ENCODE peak calls at places on chromosomes 7 and 10, in four cellular contexts. V, Z, X and I are unnamed samples.

GRCh38 chr7:16840094-16840493 is 35.3 kb upstream of the AGR2 start:
- DNase-seq in V (no peak), Z (no peak), X (no peak), I (no peak)

GRCh38 chr10:637221-637620 is 52.2 kb downstream of the DIP2C start:
- DNase-seq in V (no peak), Z (no peak), X (no peak), I (no peak)

GRCh38 chr7:140506788-140507464 is 27.6 kb upstream of the MKRN1 start:
- DNase-seq in V (no peak), Z (no peak), X (peak; percentile 23), I (no peak)

GRCh38 chr10:51227897-51228713 is 153.8 kb downstream of the PRKG1 start:
- DNase-seq in V (no peak), Z (no peak), X (no peak), I (no peak)

GRCh38 chr10:103895458-103896186 is 22.4 kb downstream of the STN1 start:
- DNase-seq in V (no peak), Z (no peak), X (no peak), I (no peak)

GRCh38 chr10:71323407-71323806 is 4.3 kb downstream of the SLC29A3 start:
- DNase-seq in V (peak; percentile 54), Z (peak; percentile 35), X (peak; percentile 55), I (no peak)

GRCh38 chr7:74542558-74543117 is 88.9 kb downstream of the GTF2IRD1 start:
- DNase-seq in V (peak; percentile 84), Z (no peak), X (no peak), I (no peak)

GRCh38 chr7:17144313-17144712 is 154.1 kb upstream of the AHR start:
- DNase-seq in V (no peak), Z (no peak), X (no peak), I (no peak)

GRCh38 chr7:26153823-26154783 is 2.1 kb downstream of the NFE2L3 start:
- DNase-seq in V (no peak), Z (no peak), X (peak; percentile 37), I (no peak)

GRCh38 chr7:150838965-150839650 is 13.2 kb upstream of the AOC1 start:
- DNase-seq in V (no peak), Z (no peak), X (no peak), I (no peak)

GRCh38 chr7:946256-946996 is 8.1 kb downstream of the ADAP1 start:
- DNase-seq in V (no peak), Z (no peak), X (no peak), I (no peak)

GRCh38 chr10:36899652-36900051 is 225.7 kb upstream of the ANKRD30A start:
- DNase-seq in V (no peak), Z (no peak), X (no peak), I (no peak)

GRCh38 chr7:41708621-41709358 is 5.9 kb upstream of the INHBA start:
- DNase-seq in V (no peak), Z (no peak), X (no peak), I (no peak)

GRCh38 chr7:24825931-24826661 is 68.8 kb upstream of the GSDME start:
- DNase-seq in V (no peak), Z (peak; percentile 99), X (peak; percentile 53), I (no peak)

GRCh38 chr10:75304740-75305380 is 69.1 kb upstream of the COMTD1 start:
- DNase-seq in V (no peak), Z (no peak), X (no peak), I (no peak)

GRCh38 chr7:31075006-31075405 is 22.9 kb downstream of the ADCYAP1R1 start:
- DNase-seq in V (no peak), Z (no peak), X (no peak), I (no peak)

GRCh38 chr7:75937958-75938786 is 23.2 kb downstream of the POR start:
- DNase-seq in V (peak; percentile 42), Z (no peak), X (peak; percentile 70), I (no peak)

GRCh38 chr7:132029369-132030160 is 473.1 kb upstream of the PODXL start:
- DNase-seq in V (no peak), Z (no peak), X (no peak), I (no peak)

GRCh38 chr10:43867113-43867512 is 218.4 kb upstream of the ZNF32 start:
- DNase-seq in V (no peak), Z (peak; percentile 35), X (no peak), I (no peak)

GRCh38 chr10:101484154-101484748 is 103.8 kb downstream of the POLL start:
- DNase-seq in V (no peak), Z (no peak), X (no peak), I (no peak)

GRCh38 chr10:59825932-59826331 is 72.7 kb upstream of the MRLN start:
- DNase-seq in V (no peak), Z (no peak), X (no peak), I (no peak)

GRCh38 chr7:29929018-29929807 is 60.4 kb downstream of the SCRN1 start:
- DNase-seq in V (no peak), Z (no peak), X (no peak), I (no peak)

GRCh38 chr10:58266826-58267712 is 625 bp downstream of the IPMK start:
- DNase-seq in V (peak; percentile 51), Z (peak; percentile 20), X (peak; percentile 24), I (no peak)

GRCh38 chr7:41696323-41696916 is 6.5 kb downstream of the INHBA start:
- DNase-seq in V (peak; percentile 79), Z (peak; percentile 45), X (peak; percentile 43), I (no peak)

GRCh38 chr10:86410542-86411124 is 44.0 kb upstream of the GRID1 start:
- DNase-seq in V (no peak), Z (peak; percentile 94), X (no peak), I (no peak)

GRCh38 chr10:52215745-52216361 is 98.2 kb upstream of the DKK1 start:
- DNase-seq in V (peak; percentile 32), Z (peak; percentile 65), X (peak; percentile 42), I (peak; percentile 32)

GRCh38 chr10:126062132-126063032 is 166.0 kb downstream of the FANK1 start:
- DNase-seq in V (no peak), Z (no peak), X (peak; percentile 9), I (no peak)

GRCh38 chr7:105065104-105065503 is 51.1 kb downstream of the KMT2E start:
- DNase-seq in V (no peak), Z (no peak), X (no peak), I (no peak)

GRCh38 chr7:105060923-105061322 is 46.9 kb downstream of the KMT2E start:
- DNase-seq in V (no peak), Z (no peak), X (no peak), I (no peak)

GRCh38 chr7:105057472-105057871 is 43.5 kb downstream of the KMT2E start:
- DNase-seq in V (no peak), Z (no peak), X (no peak), I (no peak)

GRCh38 chr7:105055621-105056020 is 41.6 kb downstream of the KMT2E start:
- DNase-seq in V (no peak), Z (no peak), X (no peak), I (no peak)

GRCh38 chr7:105060394-105060793 is 46.4 kb downstream of the KMT2E start:
- DNase-seq in V (no peak), Z (no peak), X (no peak), I (no peak)
- TF ChIP-seq FOXM1 in V (no peak), Z (no peak), X (no peak), I (no peak)

GRCh38 chr10:1661416-1661815 is 75.9 kb downstream of the ADARB2 start:
- DNase-seq in V (no peak), Z (no peak), X (no peak), I (no peak)
- TF ChIP-seq NFIC in V (no peak), Z (no peak), X (no peak), I (no peak)

GRCh38 chr7:50940621-50941020 is 157.9 kb upstream of the GRB10 start:
- DNase-seq in V (no peak), Z (no peak), X (no peak), I (no peak)
- TF ChIP-seq FOXM1 in V (no peak), Z (no peak), X (no peak), I (no peak)

DNA sequence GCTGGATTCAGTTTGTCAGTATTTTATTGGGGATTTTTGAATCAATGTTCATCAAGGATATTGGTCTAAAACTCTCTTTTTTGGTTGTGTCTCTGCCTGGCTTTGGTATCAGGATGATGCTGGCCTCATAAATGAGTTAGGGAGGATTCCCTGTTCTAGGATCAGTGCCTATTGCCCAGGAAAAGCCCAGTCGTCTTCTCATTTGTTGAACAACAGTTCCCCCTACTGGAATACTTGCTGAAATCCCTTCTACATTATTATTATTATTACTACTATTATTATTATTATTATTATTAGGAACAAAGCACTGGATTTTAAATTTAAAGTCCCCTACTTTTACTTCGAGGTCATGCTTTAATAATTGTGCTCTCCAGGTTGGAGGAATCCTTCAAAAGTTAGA is 528.9 kb downstream of the MAGI2 start:
- DNase-seq in V (no peak), Z (no peak), X (no peak), I (no peak)
- TF ChIP-seq NFIC in V (no peak), Z (no peak), X (no peak), I (no peak)

DNA sequence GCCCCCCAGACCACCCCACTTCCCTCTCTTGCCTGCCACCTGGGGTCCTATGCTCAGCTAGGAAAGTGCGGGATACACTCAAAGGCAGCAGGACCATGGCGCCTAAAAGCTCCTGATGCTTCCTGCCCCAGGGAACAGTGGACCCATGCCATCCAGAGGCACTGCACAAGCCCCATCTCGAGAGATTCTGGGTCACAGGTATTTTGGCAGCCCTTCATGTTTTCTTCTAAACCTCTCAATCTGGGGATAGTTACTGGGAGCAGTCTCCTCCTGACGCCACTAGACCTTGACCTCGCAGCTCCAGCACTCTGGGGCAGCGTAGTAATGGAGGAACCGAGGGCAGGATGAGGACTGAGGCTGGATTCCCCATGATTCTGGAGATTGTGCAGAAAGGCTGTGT is 107.1 kb downstream of the GRK5 start:
- DNase-seq in V (no peak), Z (no peak), X (no peak), I (no peak)
- TF ChIP-seq FOXM1 in V (no peak), Z (no peak), X (no peak), I (no peak)

GRCh38 chr10:77182803-77183202 is 454.8 kb downstream of the KCNMA1 start:
- DNase-seq in V (no peak), Z (no peak), X (no peak), I (no peak)
- TF ChIP-seq NFIC in V (no peak), Z (no peak), X (no peak), I (no peak)

GRCh38 chr10:3091921-3092320 is 24.6 kb downstream of the PFKP start:
- DNase-seq in V (no peak), Z (no peak), X (no peak), I (no peak)

GRCh38 chr10:3090388-3090787 is 23.0 kb downstream of the PFKP start:
- DNase-seq in V (no peak), Z (no peak), X (no peak), I (no peak)

GRCh38 chr10:3090914-3091313 is 23.6 kb downstream of the PFKP start:
- DNase-seq in V (no peak), Z (peak; percentile 17), X (no peak), I (no peak)

GRCh38 chr10:3093996-3094395 is 26.6 kb downstream of the PFKP start:
- DNase-seq in V (no peak), Z (no peak), X (no peak), I (no peak)

GRCh38 chr10:3091346-3091787 is 24.0 kb downstream of the PFKP start:
- DNase-seq in V (no peak), Z (peak; percentile 55), X (no peak), I (no peak)
- TF ChIP-seq FOXM1 in V (no peak), Z (no peak), X (no peak), I (no peak)

DNA sequence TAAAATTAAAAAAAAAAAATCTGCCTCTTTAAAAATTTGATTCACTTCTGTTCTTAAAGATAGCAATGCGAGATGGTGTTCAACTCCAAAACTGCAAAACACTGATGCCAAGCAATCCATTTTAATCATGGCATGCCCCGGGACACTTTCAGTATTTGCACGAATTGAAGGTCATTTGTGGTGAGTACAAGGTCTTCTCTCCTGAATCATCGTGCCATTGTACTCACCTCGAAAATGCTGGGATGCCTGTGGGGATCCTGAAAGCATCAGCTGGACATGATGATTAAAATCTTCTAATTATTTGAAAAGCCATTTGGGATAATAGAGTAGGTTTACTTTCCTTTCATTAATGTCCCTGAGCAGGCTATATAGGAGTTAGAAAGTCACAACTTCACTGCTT is 125.1 kb upstream of the NRP1 start:
- DNase-seq in V (no peak), Z (peak; percentile 6), X (no peak), I (no peak)
- TF ChIP-seq NFIC in V (peak; percentile 69), Z (no peak), X (no peak), I (no peak)